ENCODE peak calls at places on chromosomes 6 and 20, in nine cellular contexts. D is fibroblast of lung, N is body of pancreas, A is GM20000, Y is Calu3, H is heart left ventricle, P is omental fat pad, Q is neural crest cell, K is fibroblast of pulmonary artery. R is an unnamed sample.

GRCh38 chr20:43695571-43695970 is 28.7 kb downstream of the MYBL2 start:
- DNase-seq in D (no peak), N (no peak), A (no peak), Y (no peak), H (no peak), P (no peak), Q (no peak), K (no peak), R (no peak)

GRCh38 chr20:3010985-3011723 is 32.3 kb upstream of the GNRH2 start:
- DNase-seq in D (peak; percentile 78), N (no peak), A (no peak), Y (no peak), H (no peak), P (no peak), Q (no peak), K (peak; percentile 36), R (peak; percentile 74)

GRCh38 chr20:26218301-26218700 is 521.6 kb upstream of the ZNF337 start:
- DNase-seq in D (no peak), N (no peak), A (no peak), Y (no peak), H (no peak), P (no peak), Q (no peak), K (peak; percentile 8), R (no peak)

GRCh38 chr20:4153251-4153650 is 137.9 kb upstream of the RNF24 start:
- DNase-seq in D (no peak), N (peak; percentile 43), A (no peak), Y (peak; percentile 26), H (no peak), P (peak; percentile 10), Q (no peak), K (no peak), R (no peak)

GRCh38 chr6:15555101-15556038 is 107.5 kb downstream of the DTNBP1 start:
- DNase-seq in D (no peak), N (no peak), A (no peak), Y (no peak), H (no peak), P (no peak), Q (no peak), K (no peak), R (no peak)

GRCh38 chr20:51917886-51918545 is 115.7 kb upstream of the SALL4 start:
- DNase-seq in D (no peak), N (no peak), A (no peak), Y (peak; percentile 15), H (no peak), P (no peak), Q (no peak), K (no peak), R (no peak)

GRCh38 chr6:41568585-41569384 is 22.6 kb downstream of the FOXP4 start:
- DNase-seq in D (peak; percentile 23), N (peak; percentile 77), A (no peak), Y (no peak), H (peak; percentile 59), P (no peak), Q (peak; percentile 16), K (no peak), R (peak; percentile 36)

GRCh38 chr20:47220161-47220582 is 136.3 kb downstream of the ZMYND8 start:
- DNase-seq in D (no peak), N (peak; percentile 38), A (peak; percentile 49), Y (peak; percentile 61), H (no peak), P (no peak), Q (peak; percentile 65), K (peak; percentile 55), R (peak; percentile 22)

GRCh38 chr6:90978046-90978445 is 391.2 kb upstream of the MAP3K7 start:
- DNase-seq in D (peak; percentile 1), N (no peak), A (peak; percentile 18), Y (no peak), H (no peak), P (no peak), Q (no peak), K (no peak), R (no peak)

GRCh38 chr6:6701864-6702263 is 113.3 kb downstream of the LY86 start:
- DNase-seq in D (no peak), N (no peak), A (no peak), Y (no peak), H (no peak), P (no peak), Q (no peak), K (no peak), R (peak; percentile 34)

GRCh38 chr20:21125072-21125848 is 622 bp upstream of the KIZ start:
- DNase-seq in D (peak; percentile 43), N (peak; percentile 64), A (peak; percentile 12), Y (peak; percentile 12), H (peak; percentile 68), P (no peak), Q (peak; percentile 26), K (peak; percentile 50), R (peak; percentile 51)

GRCh38 chr6:13709698-13710551 is 1.7 kb downstream of the RANBP9 start:
- DNase-seq in D (peak; percentile 61), N (no peak), A (peak; percentile 42), Y (no peak), H (no peak), P (no peak), Q (no peak), K (peak; percentile 45), R (peak; percentile 72)

GRCh38 chr20:38935967-38936407 is 9.8 kb downstream of the FAM83D start:
- DNase-seq in D (peak; percentile 32), N (no peak), A (no peak), Y (no peak), H (no peak), P (no peak), Q (no peak), K (peak; percentile 14), R (no peak)

DNA sequence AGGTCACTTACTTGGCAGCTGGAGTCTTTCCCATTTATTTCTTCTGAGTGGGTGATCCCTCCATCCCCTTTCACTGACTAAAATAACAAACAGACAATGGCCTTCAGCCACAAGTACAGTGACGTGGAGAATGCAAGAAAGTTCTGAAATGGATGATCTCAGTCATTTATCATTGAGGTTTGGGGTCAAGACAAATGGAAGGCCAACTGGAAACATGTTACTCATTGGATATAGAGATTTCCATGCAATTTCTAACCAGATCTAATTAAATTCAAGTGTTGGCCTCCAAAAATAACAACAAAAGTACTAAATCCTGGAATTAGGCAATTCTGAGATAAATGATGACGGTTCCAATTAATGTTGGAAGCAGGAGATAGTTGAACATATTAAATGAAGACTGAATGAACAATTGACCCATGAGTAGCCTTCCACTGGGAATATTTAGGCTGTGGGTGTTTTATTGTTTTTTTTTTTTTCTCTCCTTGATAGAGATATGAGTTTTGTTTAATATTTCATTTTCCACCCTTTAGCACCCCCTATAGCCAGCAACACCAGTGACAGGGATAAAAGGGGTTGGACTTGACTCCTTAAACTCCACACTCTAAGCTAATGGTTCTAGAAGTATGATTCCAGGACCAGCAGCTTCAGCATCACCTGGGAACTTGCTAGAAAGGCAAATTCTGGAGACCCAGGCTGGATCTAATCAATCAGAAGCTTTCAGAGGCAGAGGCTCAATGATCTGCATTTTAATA is 112.8 kb downstream of the BCAS1 start:
- DNase-seq in D (peak; percentile 90), N (no peak), A (no peak), Y (no peak), H (no peak), P (no peak), Q (no peak), K (peak; percentile 39), R (peak; percentile 11)
- TF ChIP-seq CTCF in D (no peak), N (no peak), A (no peak), Y (peak; percentile 18), H (peak; percentile 13), P (no peak), Q (no peak), K (peak; percentile 34), R (peak; percentile 28)

DNA sequence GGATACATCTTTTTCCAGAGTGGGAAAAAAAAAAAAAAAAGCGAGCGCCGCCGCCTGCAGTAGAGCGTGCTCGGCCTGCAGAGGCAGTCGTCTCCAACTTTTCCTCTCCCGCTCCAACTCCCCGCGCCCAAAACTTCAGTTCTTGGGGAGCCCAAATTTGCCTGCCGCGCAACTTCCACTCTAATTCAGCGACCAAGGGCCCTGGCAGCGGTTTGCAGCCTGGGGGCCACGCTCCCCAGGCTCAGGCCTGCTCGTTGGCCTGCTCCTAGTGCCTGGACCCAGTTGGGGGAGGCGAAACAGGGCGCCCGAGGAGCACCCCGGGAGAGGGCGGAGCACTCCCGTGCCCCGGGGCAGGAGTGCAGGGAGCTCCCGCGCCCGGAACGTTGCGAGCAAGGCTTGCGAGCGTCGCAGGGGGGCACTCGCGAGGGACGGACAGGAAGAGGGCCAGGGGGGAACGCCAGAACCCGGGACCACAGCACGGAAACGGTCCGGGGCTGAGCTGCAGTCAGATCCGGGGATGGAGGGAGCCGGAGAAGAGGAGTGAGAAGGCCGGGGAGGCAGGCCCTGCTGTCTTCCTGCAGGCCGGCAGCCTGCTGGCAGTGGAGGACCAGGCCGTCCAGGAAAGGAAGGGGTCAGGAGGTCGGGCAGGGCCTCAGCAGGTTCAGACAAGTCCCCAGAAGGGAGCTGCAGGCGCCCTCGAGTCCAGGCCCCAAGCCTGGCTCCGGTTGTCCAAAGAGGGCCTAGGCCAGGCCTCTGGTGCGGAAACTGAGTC is at the start of gene STX16:
- DNase-seq in D (peak; percentile 93), N (peak; percentile 91), A (peak; percentile 96), Y (peak; percentile 96), H (peak; percentile 94), P (peak; percentile 52), Q (peak; percentile 82), K (peak; percentile 94), R (peak; percentile 94)
- TF ChIP-seq CTCF in D (peak; percentile 53), N (peak; percentile 69), A (no peak), Y (peak; percentile 96), H (peak; percentile 82), P (peak; percentile 59), Q (peak; percentile 78), K (peak; percentile 35), R (peak; percentile 54)

DNA sequence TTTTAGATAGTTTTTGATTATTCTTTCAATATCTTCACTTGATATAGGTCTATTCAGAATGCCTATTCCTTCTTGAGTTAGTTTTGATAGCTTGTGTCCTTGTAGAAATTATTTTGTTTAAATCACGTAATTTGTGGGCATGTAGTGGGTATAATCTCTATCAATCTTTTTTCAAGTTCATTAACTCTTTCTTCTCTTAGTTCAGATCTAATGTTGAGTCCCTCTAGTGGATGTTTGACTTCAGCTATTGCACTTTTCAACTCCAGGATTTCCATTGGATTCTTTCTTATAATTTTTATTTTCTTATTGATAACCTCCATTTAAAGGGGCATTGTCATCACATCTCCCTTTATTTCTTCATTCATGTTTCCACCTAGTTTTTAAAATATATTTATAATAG is 135.6 kb downstream of the COL12A1 start:
- DNase-seq in D (no peak), N (no peak), A (no peak), Y (no peak), H (no peak), P (no peak), Q (no peak), K (no peak), R (no peak)
- TF ChIP-seq CTCF in D (no peak), N (no peak), A (no peak), Y (no peak), H (no peak), P (no peak), Q (no peak), K (no peak), R (no peak)

DNA sequence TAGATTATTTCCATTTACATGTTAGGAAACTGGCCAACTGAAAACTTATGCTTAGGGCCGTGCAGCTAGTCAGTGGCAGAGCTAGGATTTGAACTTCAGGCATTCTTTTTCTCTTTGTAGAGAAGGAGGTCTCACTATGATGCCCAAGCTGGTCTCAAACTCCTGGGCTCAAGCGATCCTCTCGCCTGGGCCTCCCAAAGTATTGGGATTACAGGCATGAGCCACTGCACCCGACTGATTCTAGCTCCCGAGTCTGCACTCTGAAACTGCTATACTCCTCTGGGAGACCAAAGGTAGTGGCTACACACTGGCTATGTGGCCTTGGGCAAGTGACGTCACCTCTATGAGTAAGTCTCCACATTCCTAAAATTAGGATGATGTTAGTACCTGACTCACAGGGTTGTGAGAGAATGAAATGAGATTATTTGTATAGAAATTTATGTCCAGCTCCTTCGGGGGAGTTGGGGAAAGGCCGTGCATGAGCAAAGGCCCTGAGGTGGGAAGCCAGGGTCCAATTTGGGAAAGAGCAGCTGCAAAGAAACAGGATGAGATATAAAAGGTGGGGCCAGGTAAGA is 6.4 kb downstream of the PLTP start:
- DNase-seq in D (peak; percentile 87), N (no peak), A (no peak), Y (peak; percentile 39), H (no peak), P (no peak), Q (no peak), K (peak; percentile 57), R (no peak)
- TF ChIP-seq CTCF in D (no peak), N (no peak), A (no peak), Y (no peak), H (no peak), P (no peak), Q (no peak), K (no peak), R (no peak)